ENCODE peak calls at places on chromosomes 11 and 22, in nine cellular contexts. One of them, this sample, is unnamed.

GRCh38 chr11:93024376-93024775 is 54.9 kb downstream of the MTNR1B start:
- DNase-seq in right atrium auricular region: no peak
- DNase-seq in heart right ventricle: no peak
- DNase-seq in HCT116: no peak
- DNase-seq in K562: no peak
- DNase-seq in fibroblast of lung: peak
- DNase-seq in keratinocyte: no peak
- DNase-seq in A549: no peak
- DNase-seq in IMR-90: peak
- DNase-seq in this sample: no peak

GRCh38 chr11:294795-295194 is 4.5 kb downstream of the IFITM5 start:
- DNase-seq in right atrium auricular region: no peak
- DNase-seq in heart right ventricle: no peak
- DNase-seq in HCT116: no peak
- DNase-seq in K562: no peak
- DNase-seq in fibroblast of lung: no peak
- DNase-seq in keratinocyte: no peak
- DNase-seq in A549: no peak
- DNase-seq in IMR-90: no peak
- DNase-seq in this sample: no peak

GRCh38 chr11:114310095-114310494 is 13.9 kb downstream of the NNMT start:
- DNase-seq in right atrium auricular region: no peak
- DNase-seq in heart right ventricle: no peak
- DNase-seq in HCT116: no peak
- DNase-seq in K562: no peak
- DNase-seq in fibroblast of lung: no peak
- DNase-seq in keratinocyte: no peak
- DNase-seq in A549: no peak
- DNase-seq in IMR-90: no peak
- DNase-seq in this sample: no peak

GRCh38 chr11:112019066-112019465 is 6.1 kb upstream of the DLAT start:
- DNase-seq in right atrium auricular region: no peak
- DNase-seq in heart right ventricle: no peak
- DNase-seq in HCT116: no peak
- DNase-seq in K562: no peak
- DNase-seq in fibroblast of lung: no peak
- DNase-seq in keratinocyte: no peak
- DNase-seq in A549: no peak
- DNase-seq in IMR-90: no peak
- DNase-seq in this sample: no peak

GRCh38 chr11:24163146-24163545 is 333.7 kb upstream of the LUZP2 start:
- DNase-seq in right atrium auricular region: no peak
- DNase-seq in heart right ventricle: no peak
- DNase-seq in HCT116: no peak
- DNase-seq in K562: no peak
- DNase-seq in fibroblast of lung: no peak
- DNase-seq in keratinocyte: no peak
- DNase-seq in A549: no peak
- DNase-seq in IMR-90: peak
- DNase-seq in this sample: no peak

GRCh38 chr22:37521236-37521739 is 2.1 kb upstream of the CARD10 start:
- DNase-seq in right atrium auricular region: no peak
- DNase-seq in heart right ventricle: no peak
- DNase-seq in HCT116: no peak
- DNase-seq in K562: no peak
- DNase-seq in fibroblast of lung: no peak
- DNase-seq in keratinocyte: no peak
- DNase-seq in A549: no peak
- DNase-seq in IMR-90: no peak
- DNase-seq in this sample: no peak

GRCh38 chr11:8256271-8257002 is 7.2 kb downstream of the LMO1 start:
- DNase-seq in right atrium auricular region: no peak
- DNase-seq in heart right ventricle: no peak
- DNase-seq in HCT116: no peak
- DNase-seq in K562: no peak
- DNase-seq in fibroblast of lung: no peak
- DNase-seq in keratinocyte: no peak
- DNase-seq in A549: no peak
- DNase-seq in IMR-90: no peak
- DNase-seq in this sample: no peak

GRCh38 chr11:65493367-65494176 is 5.3 kb upstream of the MALAT1 start:
- DNase-seq in right atrium auricular region: peak
- DNase-seq in heart right ventricle: peak
- DNase-seq in HCT116: peak
- DNase-seq in K562: no peak
- DNase-seq in fibroblast of lung: peak
- DNase-seq in keratinocyte: no peak
- DNase-seq in A549: peak
- DNase-seq in IMR-90: peak
- DNase-seq in this sample: peak

GRCh38 chr22:19197997-19198865 is 19.7 kb upstream of the SLC25A1 start:
- DNase-seq in right atrium auricular region: no peak
- DNase-seq in heart right ventricle: no peak
- DNase-seq in HCT116: no peak
- DNase-seq in K562: no peak
- DNase-seq in fibroblast of lung: no peak
- DNase-seq in keratinocyte: no peak
- DNase-seq in A549: no peak
- DNase-seq in IMR-90: no peak
- DNase-seq in this sample: no peak

GRCh38 chr22:27245056-27245455 is 556.5 kb downstream of the MN1 start:
- DNase-seq in right atrium auricular region: no peak
- DNase-seq in heart right ventricle: no peak
- DNase-seq in HCT116: no peak
- DNase-seq in K562: no peak
- DNase-seq in fibroblast of lung: no peak
- DNase-seq in keratinocyte: no peak
- DNase-seq in A549: no peak
- DNase-seq in IMR-90: no peak
- DNase-seq in this sample: no peak

GRCh38 chr11:107590460-107591097 is 368 bp upstream of the ELMOD1 start:
- DNase-seq in right atrium auricular region: no peak
- DNase-seq in heart right ventricle: no peak
- DNase-seq in HCT116: no peak
- DNase-seq in K562: no peak
- DNase-seq in fibroblast of lung: no peak
- DNase-seq in keratinocyte: no peak
- DNase-seq in A549: no peak
- DNase-seq in IMR-90: no peak
- DNase-seq in this sample: no peak

GRCh38 chr11:58770627-58771457 is 39.1 kb upstream of the GLYAT start:
- DNase-seq in right atrium auricular region: no peak
- DNase-seq in heart right ventricle: no peak
- DNase-seq in HCT116: peak
- DNase-seq in K562: peak
- DNase-seq in fibroblast of lung: no peak
- DNase-seq in keratinocyte: peak
- DNase-seq in A549: peak
- DNase-seq in IMR-90: peak
- DNase-seq in this sample: no peak

GRCh38 chr11:112538529-112538928 is 277.9 kb upstream of the PLET1 start:
- DNase-seq in right atrium auricular region: no peak
- DNase-seq in heart right ventricle: no peak
- DNase-seq in HCT116: no peak
- DNase-seq in K562: no peak
- DNase-seq in fibroblast of lung: no peak
- DNase-seq in keratinocyte: no peak
- DNase-seq in A549: no peak
- DNase-seq in IMR-90: no peak
- DNase-seq in this sample: no peak

GRCh38 chr11:7673724-7674434 is 579 bp upstream of the CYB5R2 start:
- DNase-seq in right atrium auricular region: no peak
- DNase-seq in heart right ventricle: no peak
- DNase-seq in HCT116: peak
- DNase-seq in K562: peak
- DNase-seq in fibroblast of lung: peak
- DNase-seq in keratinocyte: no peak
- DNase-seq in A549: no peak
- DNase-seq in IMR-90: no peak
- DNase-seq in this sample: peak

GRCh38 chr22:43777204-43777671 is 34.9 kb downstream of the EFCAB6 start:
- DNase-seq in right atrium auricular region: no peak
- DNase-seq in heart right ventricle: no peak
- DNase-seq in HCT116: no peak
- DNase-seq in K562: no peak
- DNase-seq in fibroblast of lung: peak
- DNase-seq in keratinocyte: peak
- DNase-seq in A549: peak
- DNase-seq in IMR-90: peak
- DNase-seq in this sample: no peak

GRCh38 chr11:13965337-13965736 is 2.8 kb downstream of the SPON1 start:
- DNase-seq in right atrium auricular region: no peak
- DNase-seq in heart right ventricle: no peak
- DNase-seq in HCT116: no peak
- DNase-seq in K562: no peak
- DNase-seq in fibroblast of lung: no peak
- DNase-seq in keratinocyte: no peak
- DNase-seq in A549: no peak
- DNase-seq in IMR-90: no peak
- DNase-seq in this sample: no peak

GRCh38 chr11:38577769-38578168 is 1979.7 kb upstream of the RAG2 start:
- DNase-seq in right atrium auricular region: no peak
- DNase-seq in heart right ventricle: no peak
- DNase-seq in HCT116: no peak
- DNase-seq in K562: no peak
- DNase-seq in fibroblast of lung: no peak
- DNase-seq in keratinocyte: no peak
- DNase-seq in A549: no peak
- DNase-seq in IMR-90: no peak
- DNase-seq in this sample: no peak

GRCh38 chr11:45685976-45686375 is 20.6 kb upstream of the CHST1 start:
- DNase-seq in right atrium auricular region: no peak
- DNase-seq in heart right ventricle: no peak
- DNase-seq in HCT116: no peak
- DNase-seq in K562: no peak
- DNase-seq in fibroblast of lung: no peak
- DNase-seq in keratinocyte: no peak
- DNase-seq in A549: no peak
- DNase-seq in IMR-90: no peak
- DNase-seq in this sample: no peak

GRCh38 chr11:88886796-88887195 is 179.0 kb downstream of the GRM5 start:
- DNase-seq in right atrium auricular region: no peak
- DNase-seq in heart right ventricle: no peak
- DNase-seq in HCT116: peak
- DNase-seq in K562: peak
- DNase-seq in fibroblast of lung: peak
- DNase-seq in keratinocyte: no peak
- DNase-seq in A549: peak
- DNase-seq in IMR-90: peak
- DNase-seq in this sample: no peak

GRCh38 chr22:38881464-38881871 is 9.5 kb upstream of the CBX6 start:
- DNase-seq in right atrium auricular region: peak
- DNase-seq in heart right ventricle: no peak
- DNase-seq in HCT116: no peak
- DNase-seq in K562: peak
- DNase-seq in fibroblast of lung: peak
- DNase-seq in keratinocyte: no peak
- DNase-seq in A549: no peak
- DNase-seq in IMR-90: peak
- DNase-seq in this sample: peak
- H3K4me3 ChIP-seq in right atrium auricular region: no peak
- H3K4me3 ChIP-seq in heart right ventricle: no peak
- H3K4me3 ChIP-seq in HCT116: no peak
- H3K4me3 ChIP-seq in K562: no peak
- H3K4me3 ChIP-seq in fibroblast of lung: peak
- H3K4me3 ChIP-seq in keratinocyte: no peak
- H3K4me3 ChIP-seq in A549: no peak
- H3K4me3 ChIP-seq in IMR-90: no peak
- H3K4me3 ChIP-seq in this sample: peak

DNA sequence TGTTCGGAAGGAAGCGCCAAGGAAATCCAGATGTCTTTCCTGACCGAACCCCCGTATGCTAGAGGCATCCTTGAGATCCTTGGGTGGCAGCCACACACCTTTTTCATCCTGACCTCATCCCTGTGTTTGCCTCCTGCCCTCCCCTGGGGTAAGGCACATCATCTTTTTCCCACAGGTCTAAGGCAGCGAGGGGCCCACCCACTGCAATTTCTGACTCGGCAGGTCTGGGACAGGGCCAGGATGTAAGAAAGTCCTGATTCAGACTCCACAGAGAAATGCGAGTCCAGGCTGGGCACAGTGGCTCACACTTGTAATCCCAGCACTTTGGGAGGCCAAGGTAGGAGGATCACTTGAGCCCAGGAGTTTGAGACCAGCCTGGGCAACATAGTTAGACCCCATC is 10.5 kb downstream of the ZMAT5 start:
- DNase-seq in right atrium auricular region: no peak
- DNase-seq in heart right ventricle: no peak
- DNase-seq in HCT116: no peak
- DNase-seq in K562: no peak
- DNase-seq in fibroblast of lung: no peak
- DNase-seq in keratinocyte: no peak
- DNase-seq in A549: no peak
- DNase-seq in IMR-90: no peak
- DNase-seq in this sample: no peak
- H3K27ac ChIP-seq in right atrium auricular region: no peak
- H3K27ac ChIP-seq in heart right ventricle: no peak
- H3K27ac ChIP-seq in HCT116: no peak
- H3K27ac ChIP-seq in K562: no peak
- H3K27ac ChIP-seq in fibroblast of lung: no peak
- H3K27ac ChIP-seq in keratinocyte: no peak
- H3K27ac ChIP-seq in A549: no peak
- H3K27ac ChIP-seq in IMR-90: no peak
- H3K27ac ChIP-seq in this sample: no peak

GRCh38 chr11:133041165-133041564 is 491.1 kb downstream of the OPCML start:
- DNase-seq in right atrium auricular region: no peak
- DNase-seq in heart right ventricle: no peak
- DNase-seq in HCT116: no peak
- DNase-seq in K562: no peak
- DNase-seq in fibroblast of lung: no peak
- DNase-seq in keratinocyte: no peak
- DNase-seq in A549: no peak
- DNase-seq in IMR-90: no peak
- DNase-seq in this sample: no peak
- TF ChIP-seq CTCF in right atrium auricular region: no peak
- TF ChIP-seq CTCF in heart right ventricle: no peak
- TF ChIP-seq CTCF in HCT116: no peak
- TF ChIP-seq CTCF in K562: no peak
- TF ChIP-seq CTCF in fibroblast of lung: no peak
- TF ChIP-seq CTCF in keratinocyte: no peak
- TF ChIP-seq CTCF in A549: no peak
- TF ChIP-seq CTCF in IMR-90: no peak
- TF ChIP-seq CTCF in this sample: no peak

DNA sequence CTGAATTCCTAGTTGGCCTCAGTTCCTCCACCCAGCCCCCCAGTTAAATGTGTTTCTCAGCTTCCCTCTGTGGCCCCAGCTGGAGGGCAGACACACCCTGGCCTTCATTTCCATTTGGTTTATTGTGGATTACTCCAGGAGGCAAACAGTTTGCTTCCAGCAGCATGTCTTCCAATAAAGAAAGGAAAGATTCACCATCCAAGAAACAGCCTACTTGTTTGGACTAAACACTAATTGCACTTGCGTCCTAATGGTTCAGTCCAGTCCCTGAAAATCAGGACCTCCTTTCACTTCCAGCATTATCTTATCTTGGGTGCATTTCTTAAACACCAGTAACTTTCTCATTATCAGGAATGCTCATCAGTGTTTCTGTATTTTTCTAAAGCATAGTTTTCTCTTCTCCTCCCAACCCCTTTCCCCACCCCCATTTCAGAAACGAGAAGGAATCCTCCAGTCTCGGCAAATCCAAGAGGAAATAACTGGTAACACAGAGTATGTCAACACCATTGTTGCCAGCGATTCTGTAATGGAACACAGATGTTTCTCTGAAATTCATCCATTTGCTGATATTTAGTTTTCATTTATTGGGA is 130.9 kb downstream of the PARVA start:
- DNase-seq in right atrium auricular region: no peak
- DNase-seq in heart right ventricle: peak
- DNase-seq in HCT116: no peak
- DNase-seq in K562: no peak
- DNase-seq in fibroblast of lung: peak
- DNase-seq in keratinocyte: no peak
- DNase-seq in A549: no peak
- DNase-seq in IMR-90: peak
- DNase-seq in this sample: no peak
- H3K4me3 ChIP-seq in right atrium auricular region: no peak
- H3K4me3 ChIP-seq in heart right ventricle: no peak
- H3K4me3 ChIP-seq in HCT116: no peak
- H3K4me3 ChIP-seq in K562: no peak
- H3K4me3 ChIP-seq in fibroblast of lung: peak
- H3K4me3 ChIP-seq in keratinocyte: no peak
- H3K4me3 ChIP-seq in A549: no peak
- H3K4me3 ChIP-seq in IMR-90: no peak
- H3K4me3 ChIP-seq in this sample: peak

This sample was measured in coronary artery.